ENCODE peak calls at places on chromosomes 5 and 9, in ten cellular contexts. H is DND-41, Z is left ventricle myocardium inferior, X is psoas muscle, R is ascending aorta, J is testis, T is IMR-90, S is lung, W is mesendoderm, Y is hepatocyte. C is an unnamed sample. For H3K36me3 and H3K27me3, the result is how much of the 10 kb centered on the place peaks cover.

GRCh38 chr9:26947736-26948135 is 694 bp upstream of the PLAA start:
- DNase-seq in X (no peak), T (no peak), S (no peak), Z (no peak), H (peak), W (peak), J (no peak), R (no peak), Y (no peak), C (peak)

GRCh38 chr5:107466233-107466769 is 204.4 kb downstream of the EFNA5 start:
- DNase-seq in J (peak), R (no peak), W (peak), T (peak), S (no peak), Y (peak), Z (no peak), X (no peak), H (no peak), C (no peak)

GRCh38 chr5:14186132-14186830 is 43.1 kb downstream of the TRIO start:
- DNase-seq in R (no peak), J (no peak), Y (no peak), Z (no peak), W (no peak), X (no peak), T (peak), S (no peak), H (no peak), C (no peak)

GRCh38 chr5:94863951-94864350 is 245.5 kb downstream of the SLF1 start:
- DNase-seq in H (no peak), W (no peak), R (no peak), Z (no peak), Y (no peak), J (no peak), X (no peak), S (no peak), T (no peak), C (no peak)

GRCh38 chr9:89421595-89421994 is 76.3 kb downstream of the SEMA4D start:
- DNase-seq in S (no peak), H (no peak), Z (no peak), R (no peak), J (no peak), X (peak), Y (no peak), T (peak), W (no peak), C (no peak)

GRCh38 chr5:169914766-169915165 is 65.5 kb downstream of the INSYN2B start:
- DNase-seq in R (no peak), W (peak), J (peak), Y (peak), Z (peak), T (peak), X (peak), S (no peak), H (peak), C (no peak)

GRCh38 chr5:32790411-32790951 is 79.4 kb downstream of the NPR3 start:
- DNase-seq in H (no peak), S (no peak), R (no peak), Z (no peak), J (no peak), X (no peak), Y (no peak), W (no peak), T (peak), C (no peak)

GRCh38 chr9:84480071-84480470 is 139.5 kb upstream of the SLC28A3 start:
- DNase-seq in Y (no peak), W (no peak), X (no peak), J (no peak), R (no peak), H (no peak), T (no peak), S (no peak), Z (no peak), C (no peak)

GRCh38 chr5:119339965-119340364 is 15.9 kb upstream of the TNFAIP8 start:
- DNase-seq in Y (no peak), Z (no peak), S (no peak), T (no peak), J (no peak), H (no peak), R (no peak), W (no peak), X (no peak), C (no peak)

GRCh38 chr5:84249918-84250635 is 134.6 kb downstream of the EDIL3 start:
- DNase-seq in J (no peak), Z (no peak), R (no peak), H (no peak), S (no peak), W (peak), X (no peak), Y (peak), T (peak), C (peak)

GRCh38 chr5:169258372-169259000 is 42.5 kb downstream of the SLIT3 start:
- DNase-seq in S (no peak), J (no peak), X (no peak), W (no peak), H (no peak), Y (no peak), T (no peak), Z (no peak), R (no peak), C (no peak)

GRCh38 chr9:22244141-22245011 is 202.2 kb upstream of the DMRTA1 start:
- DNase-seq in X (peak), T (peak), R (no peak), S (no peak), Z (no peak), J (peak), Y (peak), W (peak), H (peak), C (peak)

GRCh38 chr5:54234304-54234938 is 76.0 kb downstream of the ARL15 start:
- DNase-seq in T (peak), X (no peak), S (no peak), H (no peak), W (peak), R (no peak), Z (no peak), Y (peak), J (no peak), C (peak)

GRCh38 chr5:14714706-14715105 is 50.2 kb downstream of the OTULIN start:
- DNase-seq in W (no peak), Z (no peak), R (no peak), Y (no peak), H (no peak), S (no peak), J (no peak), X (peak), T (no peak), C (no peak)

GRCh38 chr9:17882801-17883200 is 303.9 kb downstream of the SH3GL2 start:
- DNase-seq in S (no peak), W (no peak), X (no peak), R (no peak), Z (no peak), H (no peak), T (no peak), J (no peak), Y (no peak), C (no peak)

GRCh38 chr5:138809391-138809790 is 56.2 kb downstream of the CTNNA1 start:
- DNase-seq in Z (no peak), S (no peak), T (peak), W (no peak), X (no peak), H (no peak), J (no peak), Y (no peak), R (no peak), C (no peak)

GRCh38 chr5:67607958-67608357 is 411.4 kb upstream of the CD180 start:
- DNase-seq in X (no peak), J (no peak), R (no peak), W (no peak), T (no peak), H (no peak), Z (no peak), S (no peak), Y (no peak), C (no peak)

GRCh38 chr9:304519-305185 is 90.0 kb downstream of the DOCK8 start:
- DNase-seq in X (no peak), W (peak), T (no peak), Y (peak), S (peak), J (no peak), R (no peak), Z (no peak), H (no peak), C (peak)

GRCh38 chr5:30341492-30341891 is 852.0 kb upstream of the CDH6 start:
- DNase-seq in T (no peak), Y (no peak), S (no peak), W (no peak), R (no peak), H (no peak), J (no peak), X (no peak), Z (no peak), C (no peak)

GRCh38 chr5:3428355-3428754 is 167.3 kb upstream of the IRX1 start:
- DNase-seq in J (no peak), Y (no peak), X (no peak), S (no peak), W (peak), T (no peak), Z (no peak), H (no peak), R (no peak), C (peak)

GRCh38 chr9:107439991-107440456 is 49.5 kb downstream of the KLF4 start:
- DNase-seq in Y (peak), T (no peak), H (no peak), X (no peak), S (no peak), W (no peak), J (no peak), Z (no peak), R (no peak), C (no peak)

GRCh38 chr9:116149844-116150243 is 3.7 kb upstream of the PAPPA start:
- DNase-seq in R (no peak), X (no peak), W (peak), S (peak), Z (no peak), H (no peak), J (peak), T (no peak), Y (peak), C (peak)

DNA sequence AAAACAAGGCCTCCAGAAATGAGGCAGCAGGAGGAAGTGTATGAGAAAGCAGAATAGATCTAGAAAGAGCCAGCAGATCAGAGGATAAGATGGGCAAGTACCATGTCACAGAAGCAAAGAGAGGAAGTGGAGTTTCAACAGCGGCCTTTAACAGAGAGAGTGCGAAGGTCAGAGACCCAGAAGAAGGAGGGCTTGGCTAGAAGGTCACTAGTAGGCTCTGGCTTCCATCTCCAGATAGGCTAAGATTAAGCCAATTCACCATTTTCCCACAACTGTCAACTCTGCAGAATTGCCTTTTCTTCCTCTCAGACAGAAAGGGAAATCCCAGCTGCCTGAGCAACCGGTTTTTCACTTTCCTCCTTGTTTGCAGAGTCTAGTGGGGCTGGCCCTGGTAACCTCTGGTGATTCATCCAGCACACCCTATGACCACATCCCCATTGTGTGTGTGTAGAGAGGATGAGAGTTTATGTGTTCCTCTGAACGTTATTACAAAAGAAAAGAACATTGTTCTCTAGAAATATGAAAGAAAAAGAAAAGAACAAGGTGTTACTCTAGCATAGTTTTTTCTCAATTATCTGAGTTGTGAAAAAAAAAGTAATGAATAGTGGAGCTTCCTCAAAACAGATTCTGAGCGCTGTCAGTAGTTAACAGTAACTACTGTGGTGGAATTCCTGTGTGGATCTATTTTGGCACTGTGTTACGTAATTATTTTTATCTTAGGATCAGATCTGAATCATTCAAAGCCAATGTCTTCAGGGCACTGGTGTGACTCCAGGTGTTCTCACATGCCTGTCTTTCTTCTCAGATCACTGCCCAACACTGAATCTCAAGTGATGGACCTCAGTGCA is 220.4 kb downstream of the ARRDC3 start:
- DNase-seq in T (peak), W (peak), X (no peak), Z (peak), H (no peak), R (peak), Y (peak), S (peak), J (peak), C (no peak)
- H3K4me3 ChIP-seq in T (no peak), W (no peak), X (no peak), Z (no peak), H (no peak), R (no peak), Y (no peak), S (no peak), J (no peak), C (no peak)

DNA sequence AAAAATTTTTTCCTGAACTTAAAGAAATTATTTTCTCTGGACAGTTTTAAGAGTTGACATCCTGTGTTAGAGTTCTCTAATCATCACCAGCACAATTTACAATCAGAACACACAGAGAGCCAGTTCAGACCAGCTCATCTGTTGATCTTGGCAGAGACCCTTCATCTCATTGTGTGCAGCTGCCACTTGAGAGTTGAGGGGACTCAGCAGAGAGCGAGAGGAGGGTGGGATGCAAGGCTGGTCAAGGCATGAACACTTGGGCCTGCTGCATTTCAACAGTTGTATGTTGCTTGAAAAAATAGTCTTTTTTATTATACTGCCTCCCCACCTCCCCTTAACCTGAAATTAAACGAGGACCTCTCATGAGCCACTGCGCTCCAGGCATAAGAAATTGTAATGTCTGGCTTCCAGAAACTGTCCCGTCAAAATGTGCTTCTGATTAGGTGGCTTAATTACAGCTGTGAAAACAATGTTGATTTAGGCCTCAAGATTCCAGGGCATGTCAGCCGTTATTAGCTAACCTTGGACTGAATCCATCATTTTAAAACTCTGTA is 383.6 kb downstream of the CCDC171 start:
- DNase-seq in S (no peak), R (no peak), Y (no peak), Z (peak), J (no peak), X (no peak), H (no peak), T (peak), W (no peak), C (no peak)
- H3K36me3 ChIP-seq in S (under half), R (under half), Y (under half), Z (under half), J (under half), X (under half), H (under half), T (under half), W (under half), C (under half)

GRCh38 chr9:129693741-129694140 is 28.3 kb downstream of the PRRX2 start:
- DNase-seq in R (no peak), W (no peak), H (no peak), T (no peak), J (no peak), X (no peak), Z (no peak), S (no peak), Y (no peak), C (no peak)
- H3K27me3 ChIP-seq in R (under half), W (under half), H (under half), T (under half), J (under half), X (under half), Z (under half), S (under half), Y (under half), C (under half)

DNA sequence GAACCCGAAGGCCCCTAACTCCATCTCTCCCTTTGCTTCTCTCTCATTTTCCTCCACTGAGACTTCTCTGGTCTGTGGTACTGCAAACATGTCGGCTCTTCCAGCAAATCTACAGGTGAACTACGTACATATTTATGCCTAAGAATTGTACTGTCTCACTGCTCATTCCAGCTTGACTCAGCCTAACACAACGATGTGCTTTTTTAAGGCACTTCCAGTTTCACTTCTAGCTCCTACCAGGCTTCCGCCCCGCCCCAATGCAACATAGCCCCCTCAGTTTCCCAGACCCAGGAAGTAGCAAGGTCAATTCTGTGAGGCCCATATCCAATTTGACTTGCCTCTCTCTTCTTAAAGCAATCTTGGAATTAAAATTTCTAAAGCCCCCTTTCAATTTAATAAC is 70.8 kb upstream of the RNF38 start:
- DNase-seq in S (peak), W (no peak), J (peak), Z (peak), X (peak), T (peak), Y (peak), H (peak), R (no peak), C (no peak)
- H3K4me3 ChIP-seq in S (no peak), W (no peak), J (no peak), Z (peak), X (peak), T (peak), Y (peak), H (peak), R (peak), C (no peak)

C was measured in H7.